ENCODE peak calls at places on chromosomes 4 and X, in four cellular contexts. S is K562, U is SK-N-SH, O is GM12878. W is an unnamed sample.

GRCh38 chr4:87465739-87466366 is 43.5 kb downstream of the NUDT9 start:
- DNase-seq in S (peak), U (peak), O (peak), W (no peak)

GRCh38 chr4:98275129-98275528 is 13.9 kb downstream of the RAP1GDS1 start:
- DNase-seq in S (no peak), U (no peak), O (no peak), W (no peak)

GRCh38 chrX:17563515-17563914 is 173.8 kb upstream of the SCML1 start:
- DNase-seq in S (no peak), U (no peak), O (no peak), W (no peak)

GRCh38 chrX:97622111-97622510 is 738.4 kb downstream of the RPA4 start:
- DNase-seq in S (no peak), U (no peak), O (no peak), W (no peak)

GRCh38 chr4:8828869-8829268 is 42.8 kb downstream of the HMX1 start:
- DNase-seq in S (no peak), U (no peak), O (no peak), W (no peak)

GRCh38 chr4:7429601-7430078 is 5.1 kb downstream of the PSAPL1 start:
- DNase-seq in S (no peak), U (peak), O (no peak), W (no peak)

GRCh38 chrX:45750639-45751038 is 550.0 kb upstream of the DIPK2B start:
- DNase-seq in S (no peak), U (no peak), O (no peak), W (no peak)

GRCh38 chr4:105306158-105306781 is 159.6 kb downstream of the TET2 start:
- DNase-seq in S (no peak), U (no peak), O (peak), W (no peak)

GRCh38 chrX:105273326-105273725 is 52.8 kb upstream of the TEX13A start:
- DNase-seq in S (no peak), U (no peak), O (no peak), W (no peak)

GRCh38 chr4:88938138-88938537 is 118.8 kb downstream of the FAM13A start:
- DNase-seq in S (no peak), U (no peak), O (no peak), W (no peak)

GRCh38 chr4:26330186-26330787 is 9.5 kb downstream of the RBPJ start:
- DNase-seq in S (peak), U (peak), O (no peak), W (no peak)

GRCh38 chrX:128699716-128700285 is 647.6 kb upstream of the ACTRT1 start:
- DNase-seq in S (no peak), U (no peak), O (no peak), W (no peak)

GRCh38 chr4:73662709-73663546 is 42.7 kb upstream of the RASSF6 start:
- DNase-seq in S (peak), U (no peak), O (no peak), W (no peak)

GRCh38 chr4:58734030-58734673 is 1624.0 kb upstream of the IGFBP7 start:
- DNase-seq in S (no peak), U (no peak), O (no peak), W (no peak)

GRCh38 chr4:24973471-24974251 is 57.1 kb downstream of the LGI2 start:
- DNase-seq in S (no peak), U (no peak), O (no peak), W (no peak)

GRCh38 chr4:117137143-117137542 is 51.8 kb upstream of the TRAM1L1 start:
- DNase-seq in S (no peak), U (no peak), O (no peak), W (no peak)

GRCh38 chr4:124111922-124112321 is 600.6 kb downstream of the ANKRD50 start:
- DNase-seq in S (peak), U (peak), O (no peak), W (peak)

GRCh38 chrX:47184486-47184885 is 9.1 kb upstream of the UBA1 start:
- DNase-seq in S (no peak), U (no peak), O (no peak), W (no peak)

GRCh38 chr4:184668511-184669114 is 19.1 kb downstream of the PRIMPOL start:
- DNase-seq in S (no peak), U (no peak), O (no peak), W (no peak)

GRCh38 chr4:7777017-7777710 is 162.5 kb downstream of the AFAP1 start:
- DNase-seq in S (no peak), U (no peak), O (no peak), W (no peak)

GRCh38 chr4:11635336-11635735 is 206.6 kb upstream of the HS3ST1 start:
- DNase-seq in S (no peak), U (no peak), O (no peak), W (no peak)

GRCh38 chr4:139617702-139618490 is 47.7 kb upstream of the MGST2 start:
- DNase-seq in S (peak), U (no peak), O (no peak), W (no peak)

GRCh38 chr4:137427411-137427810 is 104.9 kb downstream of the PCDH18 start:
- DNase-seq in S (no peak), U (no peak), O (no peak), W (no peak)

GRCh38 chr4:188423039-188423438 is 283.8 kb downstream of the TRIML1 start:
- DNase-seq in S (no peak), U (no peak), O (no peak), W (no peak)

GRCh38 chr4:142961866-142962265 is 115.8 kb upstream of the INPP4B start:
- DNase-seq in S (no peak), U (no peak), O (no peak), W (no peak)

GRCh38 chrX:151396042-151396826 is 772 bp upstream of the VMA21 start:
- DNase-seq in S (no peak), U (peak), O (peak), W (no peak)

GRCh38 chrX:120768254-120768653 is 107.4 kb downstream of the CT47B1 start:
- DNase-seq in S (no peak), U (no peak), O (no peak), W (no peak)

GRCh38 chrX:120773801-120774200 is 101.9 kb downstream of the CT47B1 start:
- DNase-seq in S (no peak), U (no peak), O (no peak), W (no peak)

GRCh38 chrX:120774611-120775010 is 101.1 kb downstream of the CT47B1 start:
- DNase-seq in S (no peak), U (no peak), O (no peak), W (no peak)

GRCh38 chrX:120768681-120769080 is 107.0 kb downstream of the CT47B1 start:
- DNase-seq in S (no peak), U (no peak), O (no peak), W (no peak)

GRCh38 chrX:120769576-120770341 is 105.9 kb downstream of the CT47B1 start:
- DNase-seq in S (no peak), U (peak), O (no peak), W (no peak)
- TF ChIP-seq GABPA in S (no peak), U (no peak), O (no peak), W (no peak)

GRCh38 chrX:13764765-13765164 is 30.2 kb downstream of the OFD1 start:
- DNase-seq in S (peak), U (peak), O (no peak), W (no peak)

GRCh38 chrX:13768939-13769338 is 34.4 kb downstream of the OFD1 start:
- DNase-seq in S (no peak), U (no peak), O (no peak), W (no peak)

GRCh38 chrX:13774696-13775095 is 40.1 kb downstream of the OFD1 start:
- DNase-seq in S (no peak), U (no peak), O (no peak), W (no peak)

GRCh38 chrX:13764284-13764683 is 29.7 kb downstream of the OFD1 start:
- DNase-seq in S (no peak), U (no peak), O (no peak), W (no peak)

GRCh38 chrX:13770013-13770412 is 35.5 kb downstream of the OFD1 start:
- DNase-seq in S (no peak), U (no peak), O (no peak), W (no peak)
- TF ChIP-seq RAD21 in S (no peak), U (no peak), O (no peak), W (no peak)

GRCh38 chrX:113470166-113470565 is 629.5 kb upstream of the AMOT start:
- DNase-seq in S (no peak), U (no peak), O (no peak), W (no peak)
- TF ChIP-seq GABPA in S (no peak), U (no peak), O (no peak), W (no peak)

DNA sequence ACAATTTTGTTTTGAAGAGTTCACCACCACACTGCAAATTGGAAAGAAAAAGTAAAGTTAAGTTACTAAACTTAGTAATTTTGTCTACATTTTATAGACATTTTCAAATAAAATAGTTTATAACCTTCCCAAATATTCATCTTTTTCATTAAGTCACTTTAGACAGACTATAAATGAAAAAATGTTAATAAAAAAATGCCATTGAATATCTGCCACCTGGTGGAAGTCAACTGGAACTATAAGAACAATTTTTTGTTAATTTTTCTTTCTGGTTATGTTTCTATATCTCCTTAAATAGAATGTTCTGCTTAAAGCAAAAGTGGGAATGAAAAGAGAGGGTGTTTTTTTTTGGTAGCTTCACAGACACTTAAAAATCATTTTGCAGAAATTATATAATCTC is 534.4 kb upstream of the PCDH10 start:
- DNase-seq in S (peak), U (no peak), O (no peak), W (no peak)
- TF ChIP-seq RAD21 in S (no peak), U (no peak), O (no peak), W (no peak)

GRCh38 chr4:71537551-71538065 is 198.8 kb downstream of the SLC4A4 start:
- DNase-seq in S (no peak), U (no peak), O (no peak), W (no peak)

GRCh38 chr4:71538528-71538927 is 199.7 kb downstream of the SLC4A4 start:
- DNase-seq in S (no peak), U (no peak), O (no peak), W (no peak)

GRCh38 chr4:71545168-71545567 is 206.3 kb downstream of the SLC4A4 start:
- DNase-seq in S (no peak), U (no peak), O (no peak), W (no peak)

GRCh38 chr4:71541541-71541940 is 202.7 kb downstream of the SLC4A4 start:
- DNase-seq in S (no peak), U (no peak), O (no peak), W (no peak)

DNA sequence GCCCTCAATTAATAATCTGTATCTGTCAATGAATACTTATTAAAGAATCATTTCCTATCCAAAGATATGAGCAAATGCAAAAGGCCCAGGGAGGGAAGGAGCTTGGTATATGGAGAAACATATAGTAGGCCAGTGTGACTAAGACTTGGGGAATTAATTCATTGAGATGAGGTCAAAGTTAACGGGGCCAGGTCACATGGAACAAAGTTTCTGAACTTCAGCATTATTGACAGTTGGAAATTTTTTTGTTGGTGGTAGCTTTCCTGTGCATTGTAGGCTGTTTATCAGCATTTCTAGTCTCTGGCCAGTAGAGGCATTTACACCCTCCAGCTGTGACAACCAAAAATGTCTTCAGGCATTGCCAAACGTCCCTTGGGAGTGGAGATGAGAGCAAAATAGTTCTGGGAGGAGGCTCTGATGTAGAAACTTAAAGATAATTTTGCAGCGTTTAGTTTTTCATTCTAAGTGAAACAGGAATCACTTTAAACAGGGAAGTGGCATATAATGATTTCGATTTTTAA is 202.0 kb downstream of the SLC4A4 start:
- DNase-seq in S (no peak), U (no peak), O (no peak), W (no peak)
- TF ChIP-seq GABPA in S (no peak), U (no peak), O (no peak), W (no peak)

GRCh38 chr4:5322321-5322720 is 271.0 kb downstream of the STK32B start:
- DNase-seq in S (no peak), U (no peak), O (no peak), W (no peak)
- TF ChIP-seq RAD21 in S (no peak), U (no peak), O (no peak), W (no peak)

GRCh38 chr4:3766207-3766790 is at the start of gene ADRA2C:
- DNase-seq in S (peak), U (peak), O (no peak), W (no peak)

GRCh38 chr4:3767569-3768288 is 1.5 kb downstream of the ADRA2C start:
- DNase-seq in S (no peak), U (peak), O (no peak), W (peak)

GRCh38 chr4:3768842-3769641 is 2.9 kb downstream of the ADRA2C start:
- DNase-seq in S (no peak), U (no peak), O (no peak), W (no peak)

GRCh38 chr4:3765271-3766206 is 646 bp upstream of the ADRA2C start:
- DNase-seq in S (peak), U (peak), O (no peak), W (peak)

GRCh38 chr4:3766791-3767561 is 791 bp downstream of the ADRA2C start:
- DNase-seq in S (no peak), U (peak), O (no peak), W (peak)
- TF ChIP-seq GABPA in S (no peak), U (no peak), O (no peak), W (no peak)

GRCh38 chr4:173448103-173448502 is 49.2 kb upstream of the SCRG1 start:
- DNase-seq in S (no peak), U (peak), O (no peak), W (no peak)
- TF ChIP-seq RAD21 in S (no peak), U (peak), O (no peak), W (no peak)

W was measured in H1.